ENCODE peak calls at places on chromosomes 16 and 17, in six cellular contexts. L is AG10803, F is GM12864, Z is suprapubic skin, G is sigmoid colon, C is GM06990. P is an unnamed sample.

GRCh38 chr17:38429476-38430100 is 1.3 kb downstream of the ARHGAP23 start:
- DNase-seq in Z (no peak), F (no peak), L (no peak), C (no peak), G (no peak), P (no peak)

GRCh38 chr17:49926886-49927285 is 42.1 kb upstream of the DLX4 start:
- DNase-seq in G (no peak), L (peak), Z (peak), F (no peak), C (no peak), P (no peak)

GRCh38 chr17:74241434-74241833 is 28.1 kb downstream of the TTYH2 start:
- DNase-seq in G (no peak), F (no peak), C (no peak), Z (no peak), L (no peak), P (no peak)

GRCh38 chr17:83034525-83034924 is 44.9 kb upstream of the METRNL start:
- DNase-seq in Z (no peak), G (no peak), F (no peak), L (no peak), C (no peak), P (no peak)

GRCh38 chr16:27289669-27290068 is 21.1 kb upstream of the NSMCE1 start:
- DNase-seq in G (no peak), Z (no peak), C (no peak), F (no peak), L (no peak), P (no peak)

GRCh38 chr17:81347437-81347836 is 47.8 kb upstream of the BAHCC1 start:
- DNase-seq in Z (no peak), G (peak), C (no peak), F (no peak), L (no peak), P (no peak)

GRCh38 chr17:63497708-63498483 is 21.0 kb downstream of the ACE start:
- DNase-seq in C (no peak), F (no peak), Z (no peak), L (no peak), G (no peak), P (peak)

GRCh38 chr16:25868041-25868600 is 176.4 kb downstream of the HS3ST4 start:
- DNase-seq in C (no peak), Z (no peak), G (no peak), L (no peak), F (no peak), P (no peak)

GRCh38 chr16:54931041-54931756 is 534 bp downstream of the IRX5 start:
- DNase-seq in L (no peak), F (no peak), G (no peak), C (no peak), Z (no peak), P (no peak)

GRCh38 chr16:54931757-54932660 is 1.3 kb downstream of the IRX5 start:
- DNase-seq in L (no peak), Z (no peak), G (no peak), C (no peak), F (no peak), P (no peak)

GRCh38 chr16:54934536-54935410 is 4.1 kb downstream of the IRX5 start:
- DNase-seq in C (no peak), G (no peak), Z (peak), F (no peak), L (peak), P (no peak)

GRCh38 chr16:54933281-54934150 is 2.9 kb downstream of the IRX5 start:
- DNase-seq in F (no peak), G (no peak), L (no peak), C (no peak), Z (no peak), P (no peak)

GRCh38 chr16:54932737-54933254 is 2.1 kb downstream of the IRX5 start:
- DNase-seq in Z (no peak), L (no peak), F (no peak), C (no peak), G (no peak), P (no peak)
- TF ChIP-seq CTCF in Z (no peak), L (peak), F (no peak), C (no peak), G (no peak), P (no peak)

DNA sequence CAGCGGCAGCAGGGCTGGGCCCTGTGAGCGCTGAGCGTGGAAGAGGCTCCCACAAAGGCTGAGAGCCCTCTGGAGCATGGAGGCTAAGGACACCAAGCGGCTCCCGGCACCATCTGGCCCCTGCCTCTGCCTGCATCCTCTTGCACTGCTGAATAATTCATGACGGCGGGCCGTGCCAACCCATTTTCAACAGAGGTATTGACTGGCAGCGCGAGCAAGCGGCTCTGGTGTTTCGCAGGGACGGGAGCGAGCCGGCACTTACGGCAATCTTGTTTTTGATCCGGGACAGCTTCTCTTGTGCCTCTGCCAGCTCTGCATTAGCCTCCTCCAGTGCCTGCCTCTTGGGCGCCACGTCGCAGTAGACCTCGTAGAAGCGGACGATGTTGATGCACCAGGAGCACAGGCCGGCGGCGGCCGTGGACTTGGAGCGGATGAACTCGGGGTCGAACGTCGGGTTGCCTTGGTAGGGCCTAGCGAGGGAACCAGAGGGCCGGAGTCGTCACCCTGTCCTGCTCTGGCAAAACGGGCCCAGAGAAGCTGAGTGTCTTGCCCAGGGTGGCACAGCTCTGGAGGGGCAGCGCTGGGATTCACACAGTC is 80.4 kb downstream of the PGS1 start:
- DNase-seq in F (no peak), G (no peak), L (no peak), Z (no peak), C (no peak), P (no peak)
- H3K4me3 ChIP-seq in F (no peak), G (no peak), L (no peak), Z (no peak), C (no peak), P (no peak)

GRCh38 chr17:7710341-7710740 is 5.3 kb downstream of the EFNB3 start:
- DNase-seq in L (no peak), C (no peak), G (no peak), Z (no peak), F (no peak), P (no peak)

GRCh38 chr17:7712111-7712771 is 5.3 kb upstream of the DNAH2 start:
- DNase-seq in C (no peak), F (no peak), Z (no peak), L (no peak), G (no peak), P (no peak)

GRCh38 chr17:7709031-7709430 is 4.0 kb downstream of the EFNB3 start:
- DNase-seq in L (no peak), C (no peak), G (no peak), F (no peak), Z (no peak), P (no peak)

GRCh38 chr17:7713782-7714181 is 3.8 kb upstream of the DNAH2 start:
- DNase-seq in L (no peak), F (no peak), Z (no peak), G (no peak), C (no peak), P (no peak)

GRCh38 chr17:7711356-7711755 is 6.2 kb upstream of the DNAH2 start:
- DNase-seq in F (no peak), C (no peak), Z (no peak), L (no peak), G (no peak), P (no peak)
- TF ChIP-seq CTCF in F (peak), C (peak), Z (peak), L (peak), G (no peak), P (peak)

GRCh38 chr16:75458029-75458428 is 6.5 kb downstream of the TMEM170A start:
- DNase-seq in L (no peak), C (no peak), G (no peak), Z (no peak), F (no peak), P (no peak)
- H3K4me3 ChIP-seq in L (no peak), C (no peak), G (no peak), Z (no peak), F (no peak), P (no peak)

DNA sequence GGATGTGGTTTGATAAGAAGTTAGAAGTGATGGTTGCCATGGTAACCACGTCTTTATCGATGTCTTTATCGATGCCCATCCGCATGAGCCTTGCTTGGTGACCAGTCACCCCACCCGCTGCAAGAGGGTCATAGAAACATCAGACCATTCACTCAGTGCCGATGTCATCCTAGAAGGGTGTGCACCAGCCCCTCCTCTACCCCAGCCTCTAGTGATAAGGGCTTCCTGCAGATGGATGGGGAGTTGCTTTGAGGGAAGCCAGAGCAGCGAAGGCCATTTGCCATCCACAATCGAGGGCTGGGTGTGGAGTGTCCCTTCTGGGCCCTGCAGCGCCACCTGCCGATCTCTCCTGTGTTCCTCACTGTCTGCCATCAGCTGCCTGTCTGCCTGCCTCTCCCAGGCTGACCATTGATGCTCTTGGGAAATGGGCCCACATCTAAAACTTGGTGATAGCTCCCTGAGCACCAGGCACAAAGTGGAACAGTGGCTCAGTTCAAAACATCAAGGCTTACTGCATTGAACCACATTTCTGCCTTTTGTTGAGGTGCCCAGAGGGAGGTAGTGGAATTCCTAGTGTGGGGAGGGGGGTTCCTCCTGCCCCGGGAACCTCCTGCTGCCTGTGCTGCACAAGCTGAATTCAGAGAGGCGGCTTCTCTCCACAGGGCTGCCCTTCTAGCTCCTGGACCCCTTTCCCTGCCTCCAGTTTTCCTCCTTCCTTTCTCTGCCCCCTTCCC is 8.9 kb downstream of the CALB2 start:
- DNase-seq in C (no peak), L (peak), F (no peak), Z (no peak), G (no peak), P (peak)
- TF ChIP-seq CTCF in C (peak), L (peak), F (peak), Z (peak), G (no peak), P (peak)

GRCh38 chr17:43548689-43549379 is 2.7 kb upstream of the ETV4 start:
- DNase-seq in G (no peak), F (no peak), L (no peak), C (no peak), Z (no peak), P (no peak)

GRCh38 chr17:43546317-43547188 is at the start of gene ETV4:
- DNase-seq in L (peak), C (peak), F (peak), G (peak), Z (peak), P (peak)

GRCh38 chr17:43547659-43548256 is 1.6 kb upstream of the ETV4 start:
- DNase-seq in F (no peak), C (no peak), G (no peak), Z (no peak), L (no peak), P (no peak)

GRCh38 chr17:43545383-43545632 is 832 bp downstream of the ETV4 start:
- DNase-seq in G (no peak), L (no peak), C (no peak), F (no peak), Z (no peak), P (no peak)

GRCh38 chr17:43547189-43547550 is 1.0 kb upstream of the ETV4 start:
- DNase-seq in C (no peak), F (no peak), Z (no peak), G (no peak), L (no peak), P (no peak)
- H3K4me3 ChIP-seq in C (no peak), F (no peak), Z (no peak), G (no peak), L (no peak), P (no peak)

DNA sequence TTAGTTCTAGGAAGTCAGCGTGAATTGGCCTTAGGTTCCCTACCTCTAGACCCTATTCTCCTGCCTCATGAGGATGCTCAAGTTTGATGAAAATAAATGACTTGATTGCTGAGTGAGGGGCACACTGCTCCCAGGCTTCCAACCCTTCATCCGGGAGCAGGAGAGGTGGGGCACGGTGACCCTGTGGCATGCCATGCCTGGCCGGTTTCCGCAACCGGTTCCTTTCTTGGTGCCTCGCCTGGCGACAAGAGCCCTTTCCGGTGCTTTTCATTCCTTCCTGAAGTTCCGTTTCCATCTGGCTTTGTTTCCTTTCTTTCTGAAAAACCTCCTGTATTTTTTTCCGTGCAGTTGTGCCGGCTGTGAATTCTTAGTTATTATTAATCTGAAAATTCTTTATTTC is 27.7 kb downstream of the CRAMP1 start:
- DNase-seq in F (no peak), C (no peak), G (no peak), L (no peak), Z (no peak), P (no peak)
- TF ChIP-seq CTCF in F (no peak), C (no peak), G (no peak), L (no peak), Z (no peak), P (no peak)

DNA sequence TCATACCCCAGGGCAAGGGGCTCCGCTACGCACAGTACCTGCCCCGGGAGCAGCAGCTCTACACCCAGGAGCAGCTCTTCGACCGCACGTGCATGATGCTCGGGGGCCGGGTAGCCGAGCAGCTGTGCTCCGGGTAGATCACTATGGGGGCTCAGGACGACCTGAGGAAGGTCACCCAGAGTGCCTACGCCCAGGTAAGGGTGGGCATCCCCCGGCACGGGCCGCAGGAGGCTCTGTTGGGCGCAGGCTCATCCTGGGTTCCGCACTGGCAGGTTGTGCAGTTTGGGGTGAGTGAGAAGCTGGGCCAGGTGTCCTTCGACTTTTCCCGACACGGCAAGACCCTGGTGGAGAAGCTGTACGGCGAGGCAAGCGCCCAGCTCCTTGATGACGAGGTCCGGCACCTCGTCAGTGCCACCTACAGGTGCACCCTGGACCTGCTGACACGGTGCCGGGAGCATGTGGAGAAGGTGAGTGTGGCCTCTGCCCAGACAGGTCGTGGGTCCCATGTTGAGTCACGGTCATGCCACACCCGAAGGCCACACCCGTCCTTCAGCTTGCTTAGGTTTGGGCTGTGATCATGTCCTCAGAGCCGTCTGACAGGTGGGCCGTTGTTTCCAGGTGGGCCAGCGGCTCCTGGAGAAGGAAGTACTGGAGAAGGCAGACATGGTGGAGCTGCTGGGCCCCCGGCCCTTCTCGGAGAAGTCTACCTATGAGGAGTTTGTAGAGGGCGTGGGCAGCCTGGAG is 19.3 kb downstream of the DBNDD1 start:
- DNase-seq in G (no peak), Z (no peak), F (no peak), L (no peak), C (no peak), P (no peak)
- H3K4me3 ChIP-seq in G (no peak), Z (no peak), F (no peak), L (no peak), C (no peak), P (no peak)

GRCh38 chr17:76383645-76384221 is 676 bp upstream of the SPHK1 start:
- DNase-seq in Z (no peak), C (peak), G (no peak), L (peak), F (no peak), P (peak)
- TF ChIP-seq CTCF in Z (peak), C (peak), G (no peak), L (peak), F (no peak), P (peak)